ENCODE peak calls at places on chromosome 14, in six cellular contexts. One of them, this sample, is unnamed.

GRCh38 chr14:80518173-80518572 is 306.9 kb upstream of the DIO2 start:
- DNase-seq in tibial artery: no peak
- DNase-seq in ascending aorta: no peak
- DNase-seq in PC-3: peak; percentile 54
- DNase-seq in OCI-LY7: no peak
- DNase-seq in adipocyte: no peak
- DNase-seq in this sample: no peak

GRCh38 chr14:24774167-24774915 is 140.4 kb upstream of the GZMB start:
- DNase-seq in OCI-LY7: no peak
- DNase-seq in ascending aorta: no peak
- DNase-seq in tibial artery: no peak
- DNase-seq in adipocyte: no peak
- DNase-seq in PC-3: no peak
- DNase-seq in this sample: no peak

GRCh38 chr14:23185046-23185445 is 1.6 kb upstream of the SLC7A8 start:
- DNase-seq in ascending aorta: no peak
- DNase-seq in OCI-LY7: no peak
- DNase-seq in tibial artery: no peak
- DNase-seq in PC-3: peak; percentile 45
- DNase-seq in adipocyte: peak; percentile 70
- DNase-seq in this sample: no peak

GRCh38 chr14:81343166-81343565 is 57.0 kb downstream of the STON2 start:
- DNase-seq in OCI-LY7: no peak
- DNase-seq in PC-3: no peak
- DNase-seq in tibial artery: no peak
- DNase-seq in adipocyte: no peak
- DNase-seq in ascending aorta: no peak
- DNase-seq in this sample: no peak

GRCh38 chr14:62445570-62445969 is 599.7 kb downstream of the KCNH5 start:
- DNase-seq in tibial artery: no peak
- DNase-seq in OCI-LY7: no peak
- DNase-seq in PC-3: no peak
- DNase-seq in ascending aorta: no peak
- DNase-seq in adipocyte: no peak
- DNase-seq in this sample: no peak

GRCh38 chr14:22791302-22791701 is 23.9 kb downstream of the SLC7A7 start:
- DNase-seq in adipocyte: peak; percentile 43
- DNase-seq in OCI-LY7: no peak
- DNase-seq in tibial artery: no peak
- DNase-seq in ascending aorta: no peak
- DNase-seq in PC-3: peak; percentile 50
- DNase-seq in this sample: no peak

GRCh38 chr14:22039938-22040780 is 366.5 kb upstream of the OR4E1 start:
- DNase-seq in adipocyte: peak; percentile 1
- DNase-seq in ascending aorta: no peak
- DNase-seq in OCI-LY7: peak; percentile 42
- DNase-seq in PC-3: peak; percentile 53
- DNase-seq in tibial artery: no peak
- DNase-seq in this sample: peak; percentile 45

GRCh38 chr14:51614707-51615106 is 37.0 kb upstream of the FRMD6 start:
- DNase-seq in ascending aorta: no peak
- DNase-seq in OCI-LY7: no peak
- DNase-seq in adipocyte: peak; percentile 36
- DNase-seq in tibial artery: no peak
- DNase-seq in PC-3: no peak
- DNase-seq in this sample: no peak

GRCh38 chr14:98470663-98471062 is 801.3 kb downstream of the BCL11B start:
- DNase-seq in tibial artery: no peak
- DNase-seq in PC-3: no peak
- DNase-seq in adipocyte: no peak
- DNase-seq in ascending aorta: no peak
- DNase-seq in OCI-LY7: no peak
- DNase-seq in this sample: no peak

GRCh38 chr14:37595809-37596595 is 573 bp downstream of the TTC6 start:
- DNase-seq in adipocyte: peak; percentile 25
- DNase-seq in tibial artery: no peak
- DNase-seq in ascending aorta: no peak
- DNase-seq in PC-3: peak; percentile 98
- DNase-seq in OCI-LY7: no peak
- DNase-seq in this sample: peak; percentile 14

GRCh38 chr14:31761325-31761724 is 200.1 kb downstream of the NUBPL start:
- DNase-seq in tibial artery: no peak
- DNase-seq in adipocyte: no peak
- DNase-seq in OCI-LY7: no peak
- DNase-seq in PC-3: no peak
- DNase-seq in ascending aorta: no peak
- DNase-seq in this sample: no peak

GRCh38 chr14:81952917-81953316 is 419.3 kb upstream of the SEL1L start:
- DNase-seq in PC-3: no peak
- DNase-seq in tibial artery: no peak
- DNase-seq in ascending aorta: no peak
- DNase-seq in OCI-LY7: no peak
- DNase-seq in adipocyte: no peak
- DNase-seq in this sample: no peak

DNA sequence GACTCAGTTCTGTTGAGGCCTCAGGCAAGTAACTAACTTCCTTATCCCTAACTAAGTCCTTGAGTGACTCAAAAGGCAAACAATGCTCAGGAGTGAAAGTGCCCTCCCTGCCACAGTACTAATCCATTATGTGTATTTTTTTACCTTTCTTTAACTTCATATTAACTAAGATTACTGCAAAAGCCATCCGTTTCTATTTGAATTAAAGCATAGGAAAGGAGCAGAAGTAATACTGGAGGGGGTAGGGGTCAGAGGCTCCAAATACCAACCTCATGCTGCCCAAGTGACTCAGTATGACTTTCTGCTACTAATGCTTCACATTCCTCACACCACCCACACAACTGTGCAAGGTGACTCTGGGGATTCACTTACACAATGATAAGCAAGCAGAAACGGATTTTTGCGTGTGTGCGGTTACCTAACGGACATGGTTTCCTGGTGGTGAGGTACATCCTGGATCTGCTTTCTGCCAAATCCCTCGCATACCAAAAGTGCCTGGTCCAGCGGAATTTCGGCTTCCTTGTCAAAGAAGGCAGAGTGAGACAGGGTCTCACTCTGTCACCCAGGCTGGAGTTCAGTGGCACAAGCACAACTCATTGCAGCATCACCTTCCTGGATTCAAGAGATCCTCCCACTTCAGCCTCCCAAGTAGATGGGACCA is 25.1 kb downstream of the MOK start:
- DNase-seq in PC-3: peak; percentile 99
- DNase-seq in ascending aorta: no peak
- DNase-seq in tibial artery: no peak
- DNase-seq in adipocyte: peak; percentile 84
- DNase-seq in OCI-LY7: no peak
- DNase-seq in this sample: no peak
- H3K4me1 ChIP-seq in PC-3: peaks cover 74% of the 10 kb centered on the region
- H3K4me1 ChIP-seq in ascending aorta: no peaks in the 10 kb centered on the region
- H3K4me1 ChIP-seq in tibial artery: no peaks in the 10 kb centered on the region
- H3K4me1 ChIP-seq in adipocyte: peaks cover 16% of the 10 kb centered on the region
- H3K4me1 ChIP-seq in OCI-LY7: no peaks in the 10 kb centered on the region
- H3K4me1 ChIP-seq in this sample: no peaks in the 10 kb centered on the region

GRCh38 chr14:91005716-91006115 is 54.7 kb downstream of the RPS6KA5 start:
- DNase-seq in OCI-LY7: no peak
- DNase-seq in ascending aorta: no peak
- DNase-seq in adipocyte: no peak
- DNase-seq in PC-3: peak; percentile 63
- DNase-seq in tibial artery: no peak
- DNase-seq in this sample: no peak

GRCh38 chr14:91008759-91009409 is 51.6 kb downstream of the RPS6KA5 start:
- DNase-seq in PC-3: peak; percentile 22
- DNase-seq in adipocyte: no peak
- DNase-seq in ascending aorta: no peak
- DNase-seq in tibial artery: peak; percentile 35
- DNase-seq in OCI-LY7: no peak
- DNase-seq in this sample: no peak

GRCh38 chr14:91009501-91010152 is 50.8 kb downstream of the RPS6KA5 start:
- DNase-seq in tibial artery: no peak
- DNase-seq in adipocyte: no peak
- DNase-seq in ascending aorta: no peak
- DNase-seq in PC-3: no peak
- DNase-seq in OCI-LY7: peak; percentile 94
- DNase-seq in this sample: no peak

GRCh38 chr14:91012050-91012449 is 48.4 kb downstream of the RPS6KA5 start:
- DNase-seq in tibial artery: no peak
- DNase-seq in adipocyte: no peak
- DNase-seq in OCI-LY7: no peak
- DNase-seq in PC-3: no peak
- DNase-seq in ascending aorta: no peak
- DNase-seq in this sample: no peak

GRCh38 chr14:91010153-91010533 is 50.3 kb downstream of the RPS6KA5 start:
- DNase-seq in OCI-LY7: no peak
- DNase-seq in PC-3: no peak
- DNase-seq in tibial artery: no peak
- DNase-seq in ascending aorta: no peak
- DNase-seq in adipocyte: no peak
- DNase-seq in this sample: no peak
- H3K4me1 ChIP-seq in OCI-LY7: peaks cover 23% of the 10 kb centered on the region
- H3K4me1 ChIP-seq in PC-3: peaks cover 17% of the 10 kb centered on the region
- H3K4me1 ChIP-seq in tibial artery: no peaks in the 10 kb centered on the region
- H3K4me1 ChIP-seq in ascending aorta: no peaks in the 10 kb centered on the region
- H3K4me1 ChIP-seq in adipocyte: peaks cover 20% of the 10 kb centered on the region
- H3K4me1 ChIP-seq in this sample: peaks cover 33% of the 10 kb centered on the region

GRCh38 chr14:104969741-104970230 is 8.4 kb downstream of the AHNAK2 start:
- DNase-seq in ascending aorta: no peak
- DNase-seq in PC-3: no peak
- DNase-seq in tibial artery: no peak
- DNase-seq in OCI-LY7: no peak
- DNase-seq in adipocyte: no peak
- DNase-seq in this sample: no peak
- H3K4me1 ChIP-seq in ascending aorta: peaks cover 55% of the 10 kb centered on the region
- H3K4me1 ChIP-seq in PC-3: peaks cover 78% of the 10 kb centered on the region
- H3K4me1 ChIP-seq in tibial artery: peaks cover 7% of the 10 kb centered on the region
- H3K4me1 ChIP-seq in OCI-LY7: peaks cover 19% of the 10 kb centered on the region
- H3K4me1 ChIP-seq in adipocyte: peaks cover 52% of the 10 kb centered on the region
- H3K4me1 ChIP-seq in this sample: peaks cover 4% of the 10 kb centered on the region

GRCh38 chr14:49670475-49670874 is 17.5 kb downstream of the POLE2 start:
- DNase-seq in adipocyte: no peak
- DNase-seq in PC-3: no peak
- DNase-seq in ascending aorta: no peak
- DNase-seq in OCI-LY7: no peak
- DNase-seq in tibial artery: no peak
- DNase-seq in this sample: no peak
- H3K4me1 ChIP-seq in adipocyte: no peaks in the 10 kb centered on the region
- H3K4me1 ChIP-seq in PC-3: no peaks in the 10 kb centered on the region
- H3K4me1 ChIP-seq in ascending aorta: no peaks in the 10 kb centered on the region
- H3K4me1 ChIP-seq in OCI-LY7: no peaks in the 10 kb centered on the region
- H3K4me1 ChIP-seq in tibial artery: no peaks in the 10 kb centered on the region
- H3K4me1 ChIP-seq in this sample: no peaks in the 10 kb centered on the region

GRCh38 chr14:89730692-89731091 is 223.8 kb downstream of the EFCAB11 start:
- DNase-seq in adipocyte: no peak
- DNase-seq in PC-3: no peak
- DNase-seq in tibial artery: no peak
- DNase-seq in OCI-LY7: no peak
- DNase-seq in ascending aorta: no peak
- DNase-seq in this sample: no peak
- H3K4me1 ChIP-seq in adipocyte: no peaks in the 10 kb centered on the region
- H3K4me1 ChIP-seq in PC-3: no peaks in the 10 kb centered on the region
- H3K4me1 ChIP-seq in tibial artery: no peaks in the 10 kb centered on the region
- H3K4me1 ChIP-seq in OCI-LY7: no peaks in the 10 kb centered on the region
- H3K4me1 ChIP-seq in ascending aorta: no peaks in the 10 kb centered on the region
- H3K4me1 ChIP-seq in this sample: peaks cover 6% of the 10 kb centered on the region

DNA sequence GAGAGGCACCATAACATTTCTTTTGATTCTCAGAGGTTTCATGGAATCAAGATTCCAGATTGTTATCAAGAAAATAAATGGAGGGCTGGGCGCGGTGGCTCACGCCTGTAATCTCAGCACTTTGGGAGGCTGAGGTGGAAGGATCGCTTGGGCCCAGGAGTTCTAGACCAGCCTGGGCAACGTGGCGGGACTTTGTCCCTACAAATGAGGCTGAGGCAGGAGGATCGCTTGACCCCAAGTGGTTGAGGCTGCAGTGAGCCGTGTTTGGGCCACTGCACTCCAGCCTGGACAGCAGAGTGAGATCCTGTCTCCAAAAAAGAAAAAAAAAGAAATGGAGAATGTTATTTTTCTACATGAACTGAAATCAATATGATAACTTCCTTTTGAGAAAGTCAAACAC is 1.3 kb downstream of the SLC39A9 start:
- DNase-seq in OCI-LY7: no peak
- DNase-seq in tibial artery: no peak
- DNase-seq in ascending aorta: no peak
- DNase-seq in PC-3: no peak
- DNase-seq in adipocyte: no peak
- DNase-seq in this sample: no peak
- H3K4me1 ChIP-seq in OCI-LY7: peaks cover 42% of the 10 kb centered on the region
- H3K4me1 ChIP-seq in tibial artery: no peaks in the 10 kb centered on the region
- H3K4me1 ChIP-seq in ascending aorta: peaks cover 34% of the 10 kb centered on the region
- H3K4me1 ChIP-seq in PC-3: peaks cover 34% of the 10 kb centered on the region
- H3K4me1 ChIP-seq in adipocyte: peaks cover 45% of the 10 kb centered on the region
- H3K4me1 ChIP-seq in this sample: peaks cover 66% of the 10 kb centered on the region

GRCh38 chr14:68684466-68685418 is 108.1 kb downstream of the ZFP36L1 start:
- DNase-seq in PC-3: no peak
- DNase-seq in adipocyte: no peak
- DNase-seq in tibial artery: no peak
- DNase-seq in OCI-LY7: no peak
- DNase-seq in ascending aorta: no peak
- DNase-seq in this sample: no peak
- H3K4me1 ChIP-seq in PC-3: peaks cover 75% of the 10 kb centered on the region
- H3K4me1 ChIP-seq in adipocyte: peaks cover 60% of the 10 kb centered on the region
- H3K4me1 ChIP-seq in tibial artery: no peaks in the 10 kb centered on the region
- H3K4me1 ChIP-seq in OCI-LY7: peaks cover 91% of the 10 kb centered on the region
- H3K4me1 ChIP-seq in ascending aorta: peaks cover 49% of the 10 kb centered on the region
- H3K4me1 ChIP-seq in this sample: peaks cover 58% of the 10 kb centered on the region

This sample was measured in CD4-positive, alpha-beta memory T cell.